ENCODE peak calls at places on chromosome 2, in six cellular contexts. I is fibroblast of the aortic adventitia, J is fibroblast of lung, H is left ventricle myocardium inferior, K is tibial artery, E is thyroid gland. V is an unnamed sample.

GRCh38 chr2:238240761-238241711 is 1.2 kb upstream of the HES6 start:
- DNase-seq in H (peak), E (peak), I (no peak), J (peak), K (no peak), V (no peak)

GRCh38 chr2:9663008-9663879 is 32.4 kb upstream of the YWHAQ start:
- DNase-seq in E (no peak), K (no peak), J (no peak), I (no peak), H (no peak), V (no peak)

GRCh38 chr2:215171826-215172225 is 33.4 kb upstream of the ABCA12 start:
- DNase-seq in H (no peak), J (no peak), E (no peak), I (no peak), K (no peak), V (no peak)

GRCh38 chr2:165054667-165055066 is 99.3 kb upstream of the SLC38A11 start:
- DNase-seq in I (no peak), H (no peak), E (no peak), K (no peak), J (no peak), V (no peak)

GRCh38 chr2:102708847-102709559 is 52.8 kb upstream of the TMEM182 start:
- DNase-seq in H (no peak), I (peak), J (peak), K (no peak), E (no peak), V (peak)

GRCh38 chr2:222057249-222058073 is 241.3 kb downstream of the PAX3 start:
- DNase-seq in I (peak), E (no peak), H (no peak), K (no peak), J (peak), V (peak)

GRCh38 chr2:40746150-40746549 is 294.3 kb upstream of the SLC8A1 start:
- DNase-seq in K (no peak), J (no peak), I (no peak), E (no peak), H (no peak), V (no peak)

GRCh38 chr2:174824098-174824497 is 59.8 kb upstream of the CHRNA1 start:
- DNase-seq in K (no peak), J (no peak), E (no peak), H (no peak), I (no peak), V (no peak)

GRCh38 chr2:227890495-227891079 is 19.2 kb downstream of the DAW1 start:
- DNase-seq in H (no peak), I (peak), J (peak), K (no peak), E (no peak), V (peak)

GRCh38 chr2:109030870-109031480 is 42.0 kb upstream of the EDAR start:
- DNase-seq in J (no peak), K (no peak), H (no peak), I (no peak), E (no peak), V (no peak)
- H3K4me3 ChIP-seq in J (no peak), K (peak), H (peak), I (no peak), E (peak), V (no peak)

DNA sequence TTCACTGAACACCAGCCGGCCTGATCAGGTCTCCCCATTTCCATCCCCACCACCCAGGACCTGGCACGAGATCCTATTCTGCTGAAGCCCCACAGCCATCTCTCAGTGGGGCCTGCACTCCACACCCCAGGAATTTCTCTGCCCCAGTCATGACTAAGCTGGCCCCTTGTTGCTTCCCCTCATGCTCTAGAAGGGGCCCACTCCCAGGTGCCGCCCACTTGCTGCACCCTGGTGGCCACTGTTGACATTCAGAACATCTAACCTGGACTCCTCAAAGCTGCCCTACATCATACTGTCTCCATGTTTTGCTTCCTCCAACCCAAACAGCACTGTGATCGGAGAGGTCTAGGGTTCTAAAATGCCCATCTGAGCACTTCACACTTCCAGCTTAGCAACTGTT is 90.7 kb upstream of the KLHL29 start:
- DNase-seq in J (no peak), E (no peak), K (no peak), I (no peak), H (no peak), V (no peak)
- TF ChIP-seq CTCF in J (no peak), E (no peak), K (no peak), I (no peak), H (no peak), V (no peak)

DNA sequence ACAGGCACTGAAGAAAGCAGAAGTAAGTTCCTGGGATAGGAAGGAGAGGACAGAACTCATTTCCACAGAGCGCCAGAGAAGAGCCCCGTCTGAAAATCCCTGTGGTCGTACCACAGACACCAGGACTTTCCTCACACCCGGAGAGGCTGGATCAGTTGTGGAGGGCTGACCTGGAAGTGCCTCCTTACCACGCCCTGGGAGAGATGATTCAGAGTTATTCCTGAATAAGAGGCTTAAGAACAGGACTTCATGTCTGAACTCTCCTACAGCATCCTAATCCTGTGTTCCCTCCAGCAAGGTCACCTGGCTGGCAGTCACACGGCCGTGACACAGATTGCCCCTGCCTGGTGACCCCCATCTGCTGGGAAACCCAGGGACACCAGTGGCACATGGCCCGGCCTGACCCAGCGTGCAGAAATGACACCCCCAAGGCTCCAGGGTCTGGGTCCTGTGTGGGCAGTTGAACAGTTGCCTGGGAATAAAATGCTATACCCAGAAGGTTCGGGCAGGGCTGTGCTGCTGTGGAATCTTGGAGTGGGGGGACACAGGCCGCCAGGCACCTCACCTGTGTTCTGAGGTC is 105.9 kb downstream of the PXDN start:
- DNase-seq in H (no peak), K (no peak), J (no peak), E (no peak), I (no peak), V (peak)
- H3K4me3 ChIP-seq in H (no peak), K (no peak), J (no peak), E (no peak), I (no peak), V (no peak)

DNA sequence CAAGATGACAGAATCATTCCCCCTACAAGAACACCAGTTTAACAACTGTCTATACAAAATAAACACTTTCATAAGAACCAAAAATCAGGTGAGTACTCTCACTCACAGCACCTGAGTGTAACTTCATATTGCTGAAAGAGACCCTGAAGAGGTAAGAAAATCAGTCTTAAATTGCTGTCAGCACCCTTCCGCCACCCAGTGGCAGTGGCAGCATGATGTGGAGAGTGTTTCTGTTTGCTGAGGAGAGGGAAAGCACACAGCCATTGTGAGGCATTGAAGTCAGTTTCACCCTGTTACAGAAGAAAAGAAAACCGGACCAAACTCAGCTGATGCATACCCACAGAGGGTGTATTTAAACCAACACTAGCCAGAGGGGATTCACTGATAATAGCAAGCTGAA is 1240.8 kb upstream of the CRIM1 start:
- DNase-seq in K (no peak), E (no peak), I (no peak), J (no peak), H (no peak), V (no peak)
- TF ChIP-seq CTCF in K (no peak), E (no peak), I (no peak), J (no peak), H (peak), V (no peak)

DNA sequence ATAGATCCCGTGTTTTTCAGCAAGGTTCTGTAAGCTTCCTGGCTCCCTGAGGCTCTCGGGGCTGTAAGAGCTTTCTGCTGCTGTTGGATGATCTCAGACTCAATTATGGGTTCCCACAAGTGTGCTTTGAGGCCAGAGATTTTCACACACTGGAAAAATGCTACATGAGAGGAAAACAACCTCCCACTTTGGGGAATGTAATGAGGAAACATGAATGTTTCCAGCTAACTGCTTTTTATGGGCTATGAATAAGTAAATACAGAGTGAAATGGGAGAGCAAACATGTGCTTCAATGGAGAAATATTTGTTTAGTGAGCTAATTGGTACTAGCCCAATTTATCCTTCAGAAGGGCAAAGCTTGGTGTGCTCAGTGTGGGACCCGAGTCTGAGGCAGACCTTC is 249.0 kb downstream of the RDH14 start:
- DNase-seq in H (no peak), J (peak), I (peak), K (no peak), E (no peak), V (peak)
- H3K4me3 ChIP-seq in H (no peak), J (no peak), I (no peak), K (no peak), E (no peak), V (no peak)

GRCh38 chr2:55948176-55948921 is 24.8 kb upstream of the EFEMP1 start:
- DNase-seq in J (peak), H (no peak), E (no peak), I (peak), K (no peak), V (no peak)
- TF ChIP-seq CTCF in J (no peak), H (no peak), E (no peak), I (no peak), K (no peak), V (no peak)

V was measured in AG10803.